ENCODE peak calls at places on chromosome 2, in ten cellular contexts. One of them, this sample, is unnamed.

GRCh38 chr2:47510745-47511144 is 107.8 kb downstream of the MSH2 start:
- DNase-seq in sigmoid colon: no peak
- DNase-seq in tibial nerve: no peak
- DNase-seq in heart left ventricle: no peak
- DNase-seq in transverse colon: no peak
- DNase-seq in K562: no peak
- DNase-seq in spleen: no peak
- DNase-seq in Peyer's patch: no peak
- DNase-seq in HCT116: no peak
- DNase-seq in gastrocnemius medialis: no peak
- DNase-seq in this sample: no peak

GRCh38 chr2:9536504-9536903 is 19.1 kb downstream of the ADAM17 start:
- DNase-seq in sigmoid colon: no peak
- DNase-seq in tibial nerve: no peak
- DNase-seq in heart left ventricle: no peak
- DNase-seq in transverse colon: no peak
- DNase-seq in K562: no peak
- DNase-seq in spleen: no peak
- DNase-seq in Peyer's patch: no peak
- DNase-seq in HCT116: no peak
- DNase-seq in gastrocnemius medialis: no peak
- DNase-seq in this sample: no peak

GRCh38 chr2:226909131-226909530 is 73.3 kb downstream of the RHBDD1 start:
- DNase-seq in sigmoid colon: no peak
- DNase-seq in tibial nerve: no peak
- DNase-seq in heart left ventricle: no peak
- DNase-seq in transverse colon: no peak
- DNase-seq in K562: no peak
- DNase-seq in spleen: no peak
- DNase-seq in Peyer's patch: peak; percentile 35
- DNase-seq in HCT116: no peak
- DNase-seq in gastrocnemius medialis: no peak
- DNase-seq in this sample: no peak

GRCh38 chr2:133765693-133766092 is 197.4 kb upstream of the NCKAP5 start:
- DNase-seq in sigmoid colon: no peak
- DNase-seq in tibial nerve: peak; percentile 48
- DNase-seq in heart left ventricle: peak; percentile 39
- DNase-seq in transverse colon: no peak
- DNase-seq in K562: no peak
- DNase-seq in spleen: no peak
- DNase-seq in Peyer's patch: no peak
- DNase-seq in HCT116: no peak
- DNase-seq in gastrocnemius medialis: no peak
- DNase-seq in this sample: no peak

GRCh38 chr2:71526975-71527374 is 73.6 kb downstream of the DYSF start:
- DNase-seq in sigmoid colon: peak; percentile 18
- DNase-seq in tibial nerve: no peak
- DNase-seq in heart left ventricle: no peak
- DNase-seq in transverse colon: no peak
- DNase-seq in K562: no peak
- DNase-seq in spleen: no peak
- DNase-seq in Peyer's patch: no peak
- DNase-seq in HCT116: no peak
- DNase-seq in gastrocnemius medialis: no peak
- DNase-seq in this sample: no peak

GRCh38 chr2:190948671-190949070 is 65.3 kb downstream of the STAT1 start:
- DNase-seq in sigmoid colon: no peak
- DNase-seq in tibial nerve: no peak
- DNase-seq in heart left ventricle: no peak
- DNase-seq in transverse colon: no peak
- DNase-seq in K562: no peak
- DNase-seq in spleen: no peak
- DNase-seq in Peyer's patch: no peak
- DNase-seq in HCT116: peak; percentile 56
- DNase-seq in gastrocnemius medialis: no peak
- DNase-seq in this sample: no peak

GRCh38 chr2:240126731-240127130 is 9.4 kb downstream of the COPS9 start:
- DNase-seq in sigmoid colon: no peak
- DNase-seq in tibial nerve: no peak
- DNase-seq in heart left ventricle: no peak
- DNase-seq in transverse colon: no peak
- DNase-seq in K562: no peak
- DNase-seq in spleen: peak; percentile 16
- DNase-seq in Peyer's patch: peak; percentile 0
- DNase-seq in HCT116: no peak
- DNase-seq in gastrocnemius medialis: no peak
- DNase-seq in this sample: no peak

GRCh38 chr2:155043097-155043496 is 344.6 kb downstream of the KCNJ3 start:
- DNase-seq in sigmoid colon: no peak
- DNase-seq in tibial nerve: no peak
- DNase-seq in heart left ventricle: no peak
- DNase-seq in transverse colon: no peak
- DNase-seq in K562: no peak
- DNase-seq in spleen: no peak
- DNase-seq in Peyer's patch: no peak
- DNase-seq in HCT116: no peak
- DNase-seq in gastrocnemius medialis: no peak
- DNase-seq in this sample: no peak

GRCh38 chr2:67631474-67631873 is 234.3 kb downstream of the ETAA1 start:
- DNase-seq in sigmoid colon: no peak
- DNase-seq in tibial nerve: no peak
- DNase-seq in heart left ventricle: no peak
- DNase-seq in transverse colon: no peak
- DNase-seq in K562: no peak
- DNase-seq in spleen: no peak
- DNase-seq in Peyer's patch: no peak
- DNase-seq in HCT116: no peak
- DNase-seq in gastrocnemius medialis: no peak
- DNase-seq in this sample: no peak

GRCh38 chr2:184026961-184027360 is 571.4 kb upstream of the ZNF804A start:
- DNase-seq in sigmoid colon: no peak
- DNase-seq in tibial nerve: no peak
- DNase-seq in heart left ventricle: no peak
- DNase-seq in transverse colon: no peak
- DNase-seq in K562: no peak
- DNase-seq in spleen: no peak
- DNase-seq in Peyer's patch: no peak
- DNase-seq in HCT116: no peak
- DNase-seq in gastrocnemius medialis: no peak
- DNase-seq in this sample: no peak

GRCh38 chr2:184032983-184033382 is 565.3 kb upstream of the ZNF804A start:
- DNase-seq in sigmoid colon: no peak
- DNase-seq in tibial nerve: no peak
- DNase-seq in heart left ventricle: no peak
- DNase-seq in transverse colon: no peak
- DNase-seq in K562: no peak
- DNase-seq in spleen: no peak
- DNase-seq in Peyer's patch: no peak
- DNase-seq in HCT116: no peak
- DNase-seq in gastrocnemius medialis: no peak
- DNase-seq in this sample: no peak

GRCh38 chr2:184031402-184032147 is 566.8 kb upstream of the ZNF804A start:
- DNase-seq in sigmoid colon: no peak
- DNase-seq in tibial nerve: no peak
- DNase-seq in heart left ventricle: no peak
- DNase-seq in transverse colon: no peak
- DNase-seq in K562: no peak
- DNase-seq in spleen: no peak
- DNase-seq in Peyer's patch: no peak
- DNase-seq in HCT116: no peak
- DNase-seq in gastrocnemius medialis: no peak
- DNase-seq in this sample: no peak

GRCh38 chr2:184030245-184030644 is 568.1 kb upstream of the ZNF804A start:
- DNase-seq in sigmoid colon: no peak
- DNase-seq in tibial nerve: no peak
- DNase-seq in heart left ventricle: no peak
- DNase-seq in transverse colon: no peak
- DNase-seq in K562: no peak
- DNase-seq in spleen: no peak
- DNase-seq in Peyer's patch: no peak
- DNase-seq in HCT116: no peak
- DNase-seq in gastrocnemius medialis: no peak
- DNase-seq in this sample: no peak

GRCh38 chr2:184030978-184031377 is 567.4 kb upstream of the ZNF804A start:
- DNase-seq in sigmoid colon: no peak
- DNase-seq in tibial nerve: no peak
- DNase-seq in heart left ventricle: no peak
- DNase-seq in transverse colon: no peak
- DNase-seq in K562: no peak
- DNase-seq in spleen: no peak
- DNase-seq in Peyer's patch: no peak
- DNase-seq in HCT116: no peak
- DNase-seq in gastrocnemius medialis: no peak
- DNase-seq in this sample: no peak
- H3K27ac ChIP-seq in sigmoid colon: no peak overlapping the region
- H3K27ac ChIP-seq in tibial nerve: no peak overlapping the region
- H3K27ac ChIP-seq in heart left ventricle: no peak overlapping the region
- H3K27ac ChIP-seq in transverse colon: no peak overlapping the region
- H3K27ac ChIP-seq in K562: no peak overlapping the region
- H3K27ac ChIP-seq in spleen: no peak overlapping the region
- H3K27ac ChIP-seq in Peyer's patch: no peak overlapping the region
- H3K27ac ChIP-seq in HCT116: no peak overlapping the region
- H3K27ac ChIP-seq in gastrocnemius medialis: no peak overlapping the region
- H3K27ac ChIP-seq in this sample: no peak overlapping the region

DNA sequence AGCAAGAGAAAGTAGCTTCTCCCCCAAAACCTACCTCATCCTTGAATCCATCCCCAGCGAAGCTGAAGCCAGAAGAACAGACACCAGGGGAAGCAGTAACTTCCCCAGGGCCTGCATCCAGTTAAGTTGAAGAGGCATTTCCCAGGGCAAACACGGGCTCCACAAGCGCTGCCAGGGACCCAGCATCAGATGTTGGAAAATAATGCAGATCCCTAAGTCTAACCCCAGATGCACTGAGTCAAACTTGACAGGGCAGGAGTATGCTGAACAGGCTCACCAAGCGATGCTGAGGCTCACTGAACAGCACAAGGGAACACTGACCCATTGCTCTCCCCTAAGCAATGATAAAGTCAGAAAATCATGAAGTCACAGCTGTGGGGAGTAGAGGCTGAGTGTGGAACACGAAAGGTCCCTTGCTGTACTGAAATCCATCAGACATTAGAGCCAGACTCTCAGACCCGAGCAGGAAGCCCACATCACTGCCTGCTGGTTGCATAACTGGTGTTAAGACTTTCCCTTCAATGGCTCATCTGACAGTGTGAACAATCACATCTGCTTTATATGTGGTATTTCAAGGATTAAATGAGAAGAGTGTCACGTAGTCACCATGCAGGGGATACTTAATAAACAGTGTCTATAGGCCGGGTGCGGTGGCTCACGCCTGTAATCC is 36.3 kb downstream of the TNS1 start:
- DNase-seq in sigmoid colon: peak; percentile 79
- DNase-seq in tibial nerve: no peak
- DNase-seq in heart left ventricle: peak; percentile 28
- DNase-seq in transverse colon: no peak
- DNase-seq in K562: no peak
- DNase-seq in spleen: no peak
- DNase-seq in Peyer's patch: no peak
- DNase-seq in HCT116: no peak
- DNase-seq in gastrocnemius medialis: no peak
- DNase-seq in this sample: no peak
- H3K4me1 ChIP-seq in sigmoid colon: no peaks in the 10 kb centered on the region
- H3K4me1 ChIP-seq in tibial nerve: peaks cover 21% of the 10 kb centered on the region
- H3K4me1 ChIP-seq in heart left ventricle: peaks cover 49% of the 10 kb centered on the region
- H3K4me1 ChIP-seq in transverse colon: peaks cover 16% of the 10 kb centered on the region
- H3K4me1 ChIP-seq in K562: no peaks in the 10 kb centered on the region
- H3K4me1 ChIP-seq in spleen: no peaks in the 10 kb centered on the region
- H3K4me1 ChIP-seq in Peyer's patch: no peaks in the 10 kb centered on the region
- H3K4me1 ChIP-seq in HCT116: no peaks in the 10 kb centered on the region
- H3K4me1 ChIP-seq in gastrocnemius medialis: peaks cover 27% of the 10 kb centered on the region
- H3K4me1 ChIP-seq in this sample: peaks cover 22% of the 10 kb centered on the region

GRCh38 chr2:126981476-126981875 is 82.8 kb downstream of the TEX51 start:
- DNase-seq in sigmoid colon: no peak
- DNase-seq in tibial nerve: no peak
- DNase-seq in heart left ventricle: no peak
- DNase-seq in transverse colon: no peak
- DNase-seq in K562: no peak
- DNase-seq in spleen: no peak
- DNase-seq in Peyer's patch: no peak
- DNase-seq in HCT116: no peak
- DNase-seq in gastrocnemius medialis: no peak
- DNase-seq in this sample: no peak

GRCh38 chr2:126978333-126978732 is 79.6 kb downstream of the TEX51 start:
- DNase-seq in sigmoid colon: no peak
- DNase-seq in tibial nerve: no peak
- DNase-seq in heart left ventricle: no peak
- DNase-seq in transverse colon: no peak
- DNase-seq in K562: no peak
- DNase-seq in spleen: no peak
- DNase-seq in Peyer's patch: no peak
- DNase-seq in HCT116: no peak
- DNase-seq in gastrocnemius medialis: no peak
- DNase-seq in this sample: no peak

GRCh38 chr2:126976721-126977328 is 78.1 kb downstream of the TEX51 start:
- DNase-seq in sigmoid colon: no peak
- DNase-seq in tibial nerve: no peak
- DNase-seq in heart left ventricle: no peak
- DNase-seq in transverse colon: no peak
- DNase-seq in K562: no peak
- DNase-seq in spleen: no peak
- DNase-seq in Peyer's patch: no peak
- DNase-seq in HCT116: no peak
- DNase-seq in gastrocnemius medialis: no peak
- DNase-seq in this sample: no peak

GRCh38 chr2:126979039-126979438 is 80.3 kb downstream of the TEX51 start:
- DNase-seq in sigmoid colon: no peak
- DNase-seq in tibial nerve: no peak
- DNase-seq in heart left ventricle: no peak
- DNase-seq in transverse colon: no peak
- DNase-seq in K562: no peak
- DNase-seq in spleen: no peak
- DNase-seq in Peyer's patch: no peak
- DNase-seq in HCT116: no peak
- DNase-seq in gastrocnemius medialis: no peak
- DNase-seq in this sample: no peak

DNA sequence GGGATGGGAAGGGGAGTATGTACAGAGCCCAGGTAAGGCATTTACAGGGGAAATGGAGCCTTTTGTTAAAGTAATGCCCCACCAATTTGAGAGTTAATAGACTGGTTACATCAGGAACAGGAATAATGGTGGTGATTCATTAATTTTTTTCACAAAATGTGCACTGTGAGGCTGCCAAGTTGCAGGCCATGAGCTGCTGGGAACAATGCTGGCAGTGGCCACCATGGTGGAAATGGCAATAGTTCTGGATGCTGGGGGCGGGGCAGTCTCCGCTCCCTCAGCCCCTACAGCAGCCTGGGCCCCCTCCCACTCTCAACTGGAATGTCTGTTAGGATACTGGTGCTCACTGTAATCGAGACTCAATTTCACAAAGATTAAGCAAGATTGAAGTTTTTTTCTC is 80.9 kb downstream of the TEX51 start:
- DNase-seq in sigmoid colon: no peak
- DNase-seq in tibial nerve: no peak
- DNase-seq in heart left ventricle: no peak
- DNase-seq in transverse colon: no peak
- DNase-seq in K562: no peak
- DNase-seq in spleen: no peak
- DNase-seq in Peyer's patch: no peak
- DNase-seq in HCT116: no peak
- DNase-seq in gastrocnemius medialis: no peak
- DNase-seq in this sample: no peak
- TF ChIP-seq POLR2A in sigmoid colon: no peak
- TF ChIP-seq POLR2A in tibial nerve: no peak
- TF ChIP-seq POLR2A in heart left ventricle: no peak
- TF ChIP-seq POLR2A in transverse colon: no peak
- TF ChIP-seq POLR2A in K562: no peak
- TF ChIP-seq POLR2A in spleen: no peak
- TF ChIP-seq POLR2A in Peyer's patch: no peak
- TF ChIP-seq POLR2A in HCT116: no peak
- TF ChIP-seq POLR2A in gastrocnemius medialis: no peak
- TF ChIP-seq POLR2A in this sample: no peak

GRCh38 chr2:75100011-75100680 is 99.2 kb downstream of the TACR1 start:
- DNase-seq in sigmoid colon: no peak
- DNase-seq in tibial nerve: no peak
- DNase-seq in heart left ventricle: no peak
- DNase-seq in transverse colon: no peak
- DNase-seq in K562: no peak
- DNase-seq in spleen: no peak
- DNase-seq in Peyer's patch: no peak
- DNase-seq in HCT116: no peak
- DNase-seq in gastrocnemius medialis: no peak
- DNase-seq in this sample: no peak
- H3K27ac ChIP-seq in sigmoid colon: no peak overlapping the region
- H3K27ac ChIP-seq in tibial nerve: no peak overlapping the region
- H3K27ac ChIP-seq in heart left ventricle: no peak overlapping the region
- H3K27ac ChIP-seq in transverse colon: no peak overlapping the region
- H3K27ac ChIP-seq in K562: no peak overlapping the region
- H3K27ac ChIP-seq in spleen: no peak overlapping the region
- H3K27ac ChIP-seq in Peyer's patch: no peak overlapping the region
- H3K27ac ChIP-seq in HCT116: no peak overlapping the region
- H3K27ac ChIP-seq in gastrocnemius medialis: no peak overlapping the region
- H3K27ac ChIP-seq in this sample: no peak overlapping the region

This sample was measured in upper lobe of left lung.